ENCODE peak calls at places on chromosomes 2 and 18, in seven cellular contexts. One of them, this sample, is unnamed.

GRCh38 chr18:23377669-23378469 is 75.2 kb upstream of the RIOK3 start:
- DNase-seq in mucosa of descending colon: no peak
- DNase-seq in GM23338: no peak
- DNase-seq in astrocyte of the spinal cord: peak
- DNase-seq in WERI-Rb-1: no peak
- DNase-seq in neuronal stem cell: no peak
- DNase-seq in ovary: no peak
- DNase-seq in this sample: no peak

GRCh38 chr2:130853391-130853790 is 16.7 kb downstream of the ARHGEF4 start:
- DNase-seq in mucosa of descending colon: no peak
- DNase-seq in GM23338: no peak
- DNase-seq in astrocyte of the spinal cord: no peak
- DNase-seq in WERI-Rb-1: no peak
- DNase-seq in neuronal stem cell: no peak
- DNase-seq in ovary: no peak
- DNase-seq in this sample: peak

GRCh38 chr2:164055623-164056022 is 319.8 kb upstream of the FIGN start:
- DNase-seq in mucosa of descending colon: no peak
- DNase-seq in GM23338: no peak
- DNase-seq in astrocyte of the spinal cord: no peak
- DNase-seq in WERI-Rb-1: no peak
- DNase-seq in neuronal stem cell: no peak
- DNase-seq in ovary: no peak
- DNase-seq in this sample: no peak

GRCh38 chr2:46490521-46491141 is 11.3 kb downstream of the TMEM247 start:
- DNase-seq in mucosa of descending colon: peak
- DNase-seq in GM23338: peak
- DNase-seq in astrocyte of the spinal cord: peak
- DNase-seq in WERI-Rb-1: no peak
- DNase-seq in neuronal stem cell: no peak
- DNase-seq in ovary: peak
- DNase-seq in this sample: peak

GRCh38 chr2:109018452-109018851 is 29.4 kb upstream of the EDAR start:
- DNase-seq in mucosa of descending colon: no peak
- DNase-seq in GM23338: no peak
- DNase-seq in astrocyte of the spinal cord: no peak
- DNase-seq in WERI-Rb-1: no peak
- DNase-seq in neuronal stem cell: no peak
- DNase-seq in ovary: no peak
- DNase-seq in this sample: no peak

GRCh38 chr2:66582975-66583842 is 148.3 kb downstream of the MEIS1 start:
- DNase-seq in mucosa of descending colon: no peak
- DNase-seq in GM23338: peak
- DNase-seq in astrocyte of the spinal cord: no peak
- DNase-seq in WERI-Rb-1: no peak
- DNase-seq in neuronal stem cell: no peak
- DNase-seq in ovary: peak
- DNase-seq in this sample: no peak

GRCh38 chr18:67669993-67670671 is 153.6 kb upstream of the DSEL start:
- DNase-seq in mucosa of descending colon: no peak
- DNase-seq in GM23338: no peak
- DNase-seq in astrocyte of the spinal cord: peak
- DNase-seq in WERI-Rb-1: no peak
- DNase-seq in neuronal stem cell: no peak
- DNase-seq in ovary: no peak
- DNase-seq in this sample: no peak

GRCh38 chr18:47619771-47620170 is 310.7 kb downstream of the SMAD2 start:
- DNase-seq in mucosa of descending colon: no peak
- DNase-seq in GM23338: no peak
- DNase-seq in astrocyte of the spinal cord: no peak
- DNase-seq in WERI-Rb-1: no peak
- DNase-seq in neuronal stem cell: no peak
- DNase-seq in ovary: no peak
- DNase-seq in this sample: no peak

GRCh38 chr2:238650536-238650935 is 197.3 kb upstream of the TWIST2 start:
- DNase-seq in mucosa of descending colon: no peak
- DNase-seq in GM23338: no peak
- DNase-seq in astrocyte of the spinal cord: no peak
- DNase-seq in WERI-Rb-1: no peak
- DNase-seq in neuronal stem cell: no peak
- DNase-seq in ovary: no peak
- DNase-seq in this sample: no peak

GRCh38 chr2:216426166-216426777 is 14.0 kb downstream of the SMARCAL1 start:
- DNase-seq in mucosa of descending colon: no peak
- DNase-seq in GM23338: no peak
- DNase-seq in astrocyte of the spinal cord: no peak
- DNase-seq in WERI-Rb-1: no peak
- DNase-seq in neuronal stem cell: no peak
- DNase-seq in ovary: no peak
- DNase-seq in this sample: no peak

GRCh38 chr2:120949027-120949956 is 213.6 kb downstream of the GLI2 start:
- DNase-seq in mucosa of descending colon: peak
- DNase-seq in GM23338: peak
- DNase-seq in astrocyte of the spinal cord: no peak
- DNase-seq in WERI-Rb-1: peak
- DNase-seq in neuronal stem cell: no peak
- DNase-seq in ovary: no peak
- DNase-seq in this sample: no peak

GRCh38 chr2:181552808-181553207 is 95.6 kb downstream of the ITGA4 start:
- DNase-seq in mucosa of descending colon: no peak
- DNase-seq in GM23338: no peak
- DNase-seq in astrocyte of the spinal cord: no peak
- DNase-seq in WERI-Rb-1: no peak
- DNase-seq in neuronal stem cell: no peak
- DNase-seq in ovary: no peak
- DNase-seq in this sample: no peak

GRCh38 chr2:181376442-181376841 is 80.7 kb upstream of the ITGA4 start:
- DNase-seq in mucosa of descending colon: no peak
- DNase-seq in GM23338: no peak
- DNase-seq in astrocyte of the spinal cord: no peak
- DNase-seq in WERI-Rb-1: no peak
- DNase-seq in neuronal stem cell: no peak
- DNase-seq in ovary: no peak
- DNase-seq in this sample: peak

GRCh38 chr18:31325051-31325450 is 7.1 kb downstream of the DSG1 start:
- DNase-seq in mucosa of descending colon: no peak
- DNase-seq in GM23338: no peak
- DNase-seq in astrocyte of the spinal cord: peak
- DNase-seq in WERI-Rb-1: no peak
- DNase-seq in neuronal stem cell: no peak
- DNase-seq in ovary: no peak
- DNase-seq in this sample: no peak

GRCh38 chr2:174614261-174614660 is 16.7 kb upstream of the WIPF1 start:
- DNase-seq in mucosa of descending colon: no peak
- DNase-seq in GM23338: no peak
- DNase-seq in astrocyte of the spinal cord: peak
- DNase-seq in WERI-Rb-1: no peak
- DNase-seq in neuronal stem cell: no peak
- DNase-seq in ovary: no peak
- DNase-seq in this sample: no peak

GRCh38 chr2:237435844-237436590 is 22.1 kb upstream of the COL6A3 start:
- DNase-seq in mucosa of descending colon: no peak
- DNase-seq in GM23338: no peak
- DNase-seq in astrocyte of the spinal cord: peak
- DNase-seq in WERI-Rb-1: no peak
- DNase-seq in neuronal stem cell: no peak
- DNase-seq in ovary: no peak
- DNase-seq in this sample: no peak

GRCh38 chr2:187050409-187050998 is 201.5 kb upstream of the ZSWIM2 start:
- DNase-seq in mucosa of descending colon: no peak
- DNase-seq in GM23338: no peak
- DNase-seq in astrocyte of the spinal cord: no peak
- DNase-seq in WERI-Rb-1: no peak
- DNase-seq in neuronal stem cell: no peak
- DNase-seq in ovary: no peak
- DNase-seq in this sample: no peak

GRCh38 chr18:21979759-21980158 is 189.6 kb upstream of the GATA6 start:
- DNase-seq in mucosa of descending colon: no peak
- DNase-seq in GM23338: no peak
- DNase-seq in astrocyte of the spinal cord: no peak
- DNase-seq in WERI-Rb-1: no peak
- DNase-seq in neuronal stem cell: no peak
- DNase-seq in ovary: no peak
- DNase-seq in this sample: no peak

GRCh38 chr2:174492963-174493431 is 6.2 kb upstream of the GPR155 start:
- DNase-seq in mucosa of descending colon: peak
- DNase-seq in GM23338: no peak
- DNase-seq in astrocyte of the spinal cord: no peak
- DNase-seq in WERI-Rb-1: no peak
- DNase-seq in neuronal stem cell: no peak
- DNase-seq in ovary: no peak
- DNase-seq in this sample: peak

GRCh38 chr2:207983654-207984053 is 41.7 kb downstream of the PLEKHM3 start:
- DNase-seq in mucosa of descending colon: no peak
- DNase-seq in GM23338: no peak
- DNase-seq in astrocyte of the spinal cord: no peak
- DNase-seq in WERI-Rb-1: no peak
- DNase-seq in neuronal stem cell: no peak
- DNase-seq in ovary: no peak
- DNase-seq in this sample: peak

GRCh38 chr2:68940369-68940768 is 12.3 kb downstream of the GKN2 start:
- DNase-seq in mucosa of descending colon: no peak
- DNase-seq in GM23338: no peak
- DNase-seq in astrocyte of the spinal cord: no peak
- DNase-seq in WERI-Rb-1: no peak
- DNase-seq in neuronal stem cell: no peak
- DNase-seq in ovary: no peak
- DNase-seq in this sample: no peak

GRCh38 chr2:68939962-68940361 is 12.7 kb downstream of the GKN2 start:
- DNase-seq in mucosa of descending colon: no peak
- DNase-seq in GM23338: no peak
- DNase-seq in astrocyte of the spinal cord: no peak
- DNase-seq in WERI-Rb-1: no peak
- DNase-seq in neuronal stem cell: no peak
- DNase-seq in ovary: no peak
- DNase-seq in this sample: no peak

GRCh38 chr2:68946117-68946516 is 6.6 kb downstream of the GKN2 start:
- DNase-seq in mucosa of descending colon: no peak
- DNase-seq in GM23338: no peak
- DNase-seq in astrocyte of the spinal cord: no peak
- DNase-seq in WERI-Rb-1: no peak
- DNase-seq in neuronal stem cell: no peak
- DNase-seq in ovary: no peak
- DNase-seq in this sample: no peak

GRCh38 chr2:68942827-68943226 is 9.9 kb downstream of the GKN2 start:
- DNase-seq in mucosa of descending colon: no peak
- DNase-seq in GM23338: no peak
- DNase-seq in astrocyte of the spinal cord: no peak
- DNase-seq in WERI-Rb-1: no peak
- DNase-seq in neuronal stem cell: no peak
- DNase-seq in ovary: no peak
- DNase-seq in this sample: no peak

GRCh38 chr2:68943581-68944568 is 8.8 kb downstream of the GKN2 start:
- DNase-seq in mucosa of descending colon: peak
- DNase-seq in GM23338: peak
- DNase-seq in astrocyte of the spinal cord: peak
- DNase-seq in WERI-Rb-1: peak
- DNase-seq in neuronal stem cell: peak
- DNase-seq in ovary: peak
- DNase-seq in this sample: no peak
- H3K4me3 ChIP-seq in mucosa of descending colon: no peak
- H3K4me3 ChIP-seq in GM23338: peak
- H3K4me3 ChIP-seq in astrocyte of the spinal cord: no peak
- H3K4me3 ChIP-seq in WERI-Rb-1: peak
- H3K4me3 ChIP-seq in neuronal stem cell: peak
- H3K4me3 ChIP-seq in ovary: no peak
- H3K4me3 ChIP-seq in this sample: no peak

DNA sequence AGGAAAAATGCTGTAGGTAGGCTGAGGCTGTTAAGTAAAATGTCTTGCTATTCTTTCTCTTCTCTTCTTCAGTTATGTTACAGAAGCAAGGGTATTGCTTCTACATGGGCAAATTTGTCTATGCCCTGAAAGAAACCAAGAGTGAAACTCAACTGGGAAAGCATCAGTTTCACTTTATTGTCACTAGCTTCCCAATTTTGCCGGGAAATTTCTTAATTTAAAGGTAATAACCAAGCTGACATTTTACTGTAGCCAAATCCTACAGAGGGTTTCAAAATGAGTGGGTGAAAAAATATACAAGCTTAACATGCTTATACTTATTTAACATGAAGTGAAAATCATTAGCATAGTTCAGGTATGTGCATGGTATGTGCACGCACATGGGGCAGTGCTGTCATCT is 3.2 kb downstream of the TANK start:
- DNase-seq in mucosa of descending colon: no peak
- DNase-seq in GM23338: no peak
- DNase-seq in astrocyte of the spinal cord: no peak
- DNase-seq in WERI-Rb-1: no peak
- DNase-seq in neuronal stem cell: no peak
- DNase-seq in ovary: no peak
- DNase-seq in this sample: no peak
- H3K4me3 ChIP-seq in mucosa of descending colon: no peak
- H3K4me3 ChIP-seq in GM23338: no peak
- H3K4me3 ChIP-seq in astrocyte of the spinal cord: no peak
- H3K4me3 ChIP-seq in WERI-Rb-1: no peak
- H3K4me3 ChIP-seq in neuronal stem cell: no peak
- H3K4me3 ChIP-seq in ovary: no peak
- H3K4me3 ChIP-seq in this sample: no peak

GRCh38 chr2:25339121-25339738 is 2.5 kb downstream of the DNMT3A start:
- DNase-seq in mucosa of descending colon: no peak
- DNase-seq in GM23338: no peak
- DNase-seq in astrocyte of the spinal cord: no peak
- DNase-seq in WERI-Rb-1: peak
- DNase-seq in neuronal stem cell: no peak
- DNase-seq in ovary: no peak
- DNase-seq in this sample: peak
- H3K4me3 ChIP-seq in mucosa of descending colon: no peak
- H3K4me3 ChIP-seq in GM23338: peak
- H3K4me3 ChIP-seq in astrocyte of the spinal cord: no peak
- H3K4me3 ChIP-seq in WERI-Rb-1: no peak
- H3K4me3 ChIP-seq in neuronal stem cell: no peak
- H3K4me3 ChIP-seq in ovary: no peak
- H3K4me3 ChIP-seq in this sample: no peak

GRCh38 chr18:58466636-58467205 is 162.2 kb downstream of the ALPK2 start:
- DNase-seq in mucosa of descending colon: peak
- DNase-seq in GM23338: no peak
- DNase-seq in astrocyte of the spinal cord: no peak
- DNase-seq in WERI-Rb-1: no peak
- DNase-seq in neuronal stem cell: no peak
- DNase-seq in ovary: no peak
- DNase-seq in this sample: no peak
- H3K4me3 ChIP-seq in mucosa of descending colon: no peak
- H3K4me3 ChIP-seq in GM23338: no peak
- H3K4me3 ChIP-seq in astrocyte of the spinal cord: no peak
- H3K4me3 ChIP-seq in WERI-Rb-1: no peak
- H3K4me3 ChIP-seq in neuronal stem cell: no peak
- H3K4me3 ChIP-seq in ovary: no peak
- H3K4me3 ChIP-seq in this sample: no peak